ENCODE peak calls at places on chromosomes 3 and 15, in four cellular contexts. I is fibroblast of pulmonary artery, Y is GM12865, K is heart left ventricle. A is an unnamed sample.

GRCh38 chr15:90482124-90483011 is 47.4 kb upstream of the CRTC3 start:
- DNase-seq in I (peak), Y (peak), K (no peak), A (peak)

GRCh38 chr3:86973440-86973839 is 17.5 kb downstream of the VGLL3 start:
- DNase-seq in I (peak), Y (no peak), K (no peak), A (peak)

GRCh38 chr3:175155172-175155571 is 296.0 kb downstream of the NAALADL2 start:
- DNase-seq in I (no peak), Y (no peak), K (no peak), A (no peak)

GRCh38 chr3:59341441-59341840 is 291.6 kb upstream of the CFAP20DC start:
- DNase-seq in I (no peak), Y (no peak), K (no peak), A (no peak)

GRCh38 chr3:182792901-182793662 is at the start of gene ATP11B:
- DNase-seq in I (peak), Y (peak), K (peak), A (peak)

GRCh38 chr3:185411133-185411532 is 48.2 kb downstream of the MAP3K13 start:
- DNase-seq in I (no peak), Y (no peak), K (no peak), A (no peak)

GRCh38 chr3:149813367-149814281 is 609 bp downstream of the RNF13 start:
- DNase-seq in I (peak), Y (peak), K (peak), A (peak)

GRCh38 chr3:174986685-174987084 is 127.6 kb downstream of the NAALADL2 start:
- DNase-seq in I (peak), Y (no peak), K (no peak), A (no peak)

GRCh38 chr3:152969557-152970300 is 134.8 kb downstream of the P2RY1 start:
- DNase-seq in I (peak), Y (no peak), K (no peak), A (peak)

GRCh38 chr15:64651573-64652260 is 123.7 kb downstream of the RBPMS2 start:
- DNase-seq in I (no peak), Y (peak), K (no peak), A (no peak)

GRCh38 chr3:118817748-118818165 is 216.9 kb downstream of the IGSF11 start:
- DNase-seq in I (peak), Y (peak), K (no peak), A (peak)

GRCh38 chr15:59532770-59533379 is 78.7 kb upstream of the GCNT3 start:
- DNase-seq in I (peak), Y (peak), K (no peak), A (peak)

GRCh38 chr3:99579965-99580364 is 58.4 kb upstream of the COL8A1 start:
- DNase-seq in I (no peak), Y (peak), K (no peak), A (no peak)

GRCh38 chr3:128550113-128550440 is 57.1 kb upstream of the GATA2 start:
- DNase-seq in I (no peak), Y (no peak), K (no peak), A (no peak)

GRCh38 chr15:36831915-36832310 is 252.5 kb downstream of the CDIN1 start:
- DNase-seq in I (peak), Y (peak), K (no peak), A (peak)

GRCh38 chr3:123687286-123687685 is 102.4 kb upstream of the HACD2 start:
- DNase-seq in I (no peak), Y (no peak), K (no peak), A (no peak)

GRCh38 chr3:100516843-100517242 is 24.4 kb downstream of the TMEM45A start:
- DNase-seq in I (peak), Y (no peak), K (no peak), A (no peak)

GRCh38 chr3:55655544-55655943 is 168.4 kb upstream of the WNT5A start:
- DNase-seq in I (no peak), Y (no peak), K (no peak), A (no peak)

GRCh38 chr3:183329543-183329942 is 76.5 kb downstream of the B3GNT5 start:
- DNase-seq in I (no peak), Y (no peak), K (no peak), A (no peak)

GRCh38 chr3:11622846-11623550 is 20.7 kb downstream of the VGLL4 start:
- DNase-seq in I (no peak), Y (no peak), K (no peak), A (no peak)

GRCh38 chr3:73575519-73575918 is 49.2 kb downstream of the PDZRN3 start:
- DNase-seq in I (no peak), Y (no peak), K (no peak), A (no peak)

GRCh38 chr3:127908202-127908601 is 6.8 kb upstream of the KBTBD12 start:
- DNase-seq in I (no peak), Y (no peak), K (no peak), A (no peak)

GRCh38 chr15:38563723-38564519 is 693 bp downstream of the RASGRP1 start:
- DNase-seq in I (peak), Y (peak), K (peak), A (no peak)

GRCh38 chr3:38001456-38002081 is 11.0 kb downstream of the VILL start:
- DNase-seq in I (no peak), Y (no peak), K (peak), A (no peak)

GRCh38 chr3:122824465-122825379 is 29.9 kb downstream of the SLC49A4 start:
- DNase-seq in I (no peak), Y (no peak), K (no peak), A (no peak)

GRCh38 chr3:53921296-53921695 is 29.6 kb upstream of the SELENOK start:
- DNase-seq in I (peak), Y (peak), K (no peak), A (peak)

DNA sequence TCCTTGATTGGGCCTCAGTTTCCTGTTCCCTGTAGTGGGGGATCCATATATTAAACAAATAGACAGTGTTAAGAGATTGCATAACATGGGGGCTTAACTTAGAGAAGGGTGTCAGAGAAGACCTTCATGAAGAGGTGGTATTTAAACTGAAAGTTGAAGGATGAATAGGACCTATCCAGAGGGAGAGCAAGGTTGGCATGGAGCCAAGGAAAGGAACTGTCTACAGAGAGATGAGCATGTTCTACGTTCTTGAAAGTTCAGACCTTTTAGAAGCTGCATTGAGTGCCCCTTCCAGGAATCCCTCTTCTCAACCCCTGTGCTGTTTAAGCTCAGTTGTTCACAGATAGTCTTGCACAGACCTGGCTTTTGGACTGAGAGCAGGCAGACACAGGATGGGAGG is 2.4 kb downstream of the HTD2 start:
- DNase-seq in I (peak), Y (no peak), K (no peak), A (no peak)
- H3K4me3 ChIP-seq in I (no peak), Y (no peak), K (peak), A (no peak)

DNA sequence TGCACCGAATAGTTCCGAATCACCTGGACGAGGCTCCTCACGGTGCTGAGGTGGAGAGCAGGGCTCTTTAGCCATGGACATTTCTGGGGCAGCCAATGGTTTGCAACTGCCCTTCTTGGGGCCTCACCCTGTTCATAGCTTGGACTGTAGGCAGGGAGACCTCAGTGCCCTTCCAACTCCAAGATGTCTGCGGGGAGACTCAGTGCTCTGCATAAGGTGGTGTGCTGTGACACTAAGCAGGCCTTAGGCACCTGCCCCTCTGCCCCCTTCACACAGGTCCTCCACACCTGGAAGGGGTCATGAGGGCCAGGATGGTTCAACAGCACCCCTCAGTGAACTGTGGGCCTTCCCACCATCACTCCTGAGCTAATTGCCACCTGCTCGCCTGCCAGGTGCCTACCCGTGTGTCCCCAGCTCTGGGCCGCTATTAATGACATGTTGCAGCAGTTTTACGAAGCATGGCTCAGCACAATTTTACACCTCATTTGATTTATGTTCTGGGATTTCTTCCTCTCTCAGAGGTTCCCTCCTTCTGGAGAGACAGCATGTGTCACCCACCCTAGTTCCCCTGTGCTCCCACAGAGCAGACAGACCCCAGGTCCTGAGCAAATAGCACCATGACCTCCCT is 101.2 kb upstream of the SMAD3 start:
- DNase-seq in I (no peak), Y (no peak), K (no peak), A (no peak)
- H3K4me3 ChIP-seq in I (no peak), Y (no peak), K (no peak), A (no peak)

DNA sequence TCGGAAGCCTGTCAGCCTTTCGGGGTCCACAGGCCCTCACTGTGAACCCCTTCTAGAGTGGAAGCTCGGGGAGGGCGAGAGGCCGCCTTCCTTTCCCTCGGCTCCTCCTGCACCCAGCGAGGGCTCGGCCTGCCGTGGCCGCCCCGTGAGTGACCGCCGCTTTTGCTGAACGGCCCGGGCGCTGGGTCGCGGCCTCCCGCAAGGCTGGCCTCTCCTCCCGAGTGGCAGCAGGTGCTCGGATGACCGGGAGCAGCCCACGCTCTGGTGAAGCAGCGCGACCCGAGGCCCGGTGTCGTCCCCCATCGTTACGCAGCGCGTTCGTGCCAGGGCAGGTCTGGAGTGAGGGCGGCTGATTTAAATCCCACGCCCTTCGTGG is 53.8 kb downstream of the LRRK1 start:
- DNase-seq in I (no peak), Y (no peak), K (no peak), A (no peak)
- H3K4me3 ChIP-seq in I (no peak), Y (no peak), K (peak), A (peak)

GRCh38 chr3:114384558-114384903 is 90.7 kb downstream of the TIGIT start:
- DNase-seq in I (no peak), Y (no peak), K (no peak), A (no peak)

GRCh38 chr3:114379266-114379665 is 85.4 kb downstream of the TIGIT start:
- DNase-seq in I (no peak), Y (no peak), K (no peak), A (no peak)

GRCh38 chr3:114380233-114380645 is 86.4 kb downstream of the TIGIT start:
- DNase-seq in I (peak), Y (no peak), K (peak), A (peak)

GRCh38 chr3:114389156-114389555 is 95.3 kb downstream of the TIGIT start:
- DNase-seq in I (no peak), Y (no peak), K (no peak), A (no peak)

GRCh38 chr3:114383875-114384557 is 90.2 kb downstream of the TIGIT start:
- DNase-seq in I (peak), Y (peak), K (peak), A (peak)
- H3K4me3 ChIP-seq in I (peak), Y (no peak), K (peak), A (peak)

A was measured in brain microvascular endothelial cell.